ENCODE peak calls at places on chromosome 21, in ten cellular contexts. R, U, A, D, E, W, N, F, Q and T are unnamed samples.

GRCh38 chr21:43961382-43961909 is 50.7 kb upstream of the TRAPPC10 start:
- DNase-seq in Q (no peak), A (no peak), D (no peak), E (no peak), N (no peak), U (no peak), W (no peak), R (no peak), F (no peak), T (no peak)

GRCh38 chr21:31282095-31282709 is 61.9 kb downstream of the TIAM1 start:
- DNase-seq in U (peak), R (no peak), W (no peak), A (no peak), D (peak), Q (no peak), N (no peak), F (no peak), E (no peak), T (peak)

GRCh38 chr21:17270234-17270633 is 242.6 kb upstream of the CXADR start:
- DNase-seq in F (no peak), E (peak), R (no peak), Q (peak), N (no peak), U (peak), D (peak), A (no peak), W (no peak), T (peak)

GRCh38 chr21:8989261-8989882 is 1532.0 kb upstream of the TPTE start:
- DNase-seq in W (no peak), R (no peak), F (no peak), A (no peak), Q (no peak), N (peak), E (no peak), D (no peak), U (peak), T (no peak)

GRCh38 chr21:38930838-38931237 is 125.1 kb downstream of the ETS2 start:
- DNase-seq in F (no peak), E (no peak), R (no peak), A (no peak), U (no peak), N (no peak), Q (no peak), D (no peak), W (no peak), T (peak)

GRCh38 chr21:25635310-25635709 is 3.7 kb upstream of the JAM2 start:
- DNase-seq in U (no peak), F (no peak), A (no peak), Q (no peak), D (no peak), N (no peak), R (no peak), E (no peak), W (no peak), T (no peak)

GRCh38 chr21:16533692-16534407 is 804.1 kb downstream of the USP25 start:
- DNase-seq in U (no peak), Q (no peak), A (no peak), F (no peak), W (no peak), R (no peak), E (no peak), N (no peak), D (no peak), T (peak)

GRCh38 chr21:21179619-21180336 is 181.6 kb downstream of the NCAM2 start:
- DNase-seq in E (no peak), N (no peak), R (no peak), W (no peak), U (no peak), F (no peak), Q (no peak), A (no peak), D (no peak), T (no peak)

GRCh38 chr21:31908106-31909031 is 35.5 kb downstream of the HUNK start:
- DNase-seq in E (no peak), R (no peak), D (no peak), N (no peak), U (peak), A (no peak), W (no peak), Q (peak), F (no peak), T (no peak)

GRCh38 chr21:46253610-46254124 is 25.1 kb upstream of the LSS start:
- DNase-seq in D (no peak), E (peak), U (no peak), A (peak), N (no peak), W (no peak), F (no peak), Q (no peak), R (peak), T (peak)

GRCh38 chr21:46459356-46460112 is 843 bp downstream of the DIP2A start:
- DNase-seq in E (peak), W (no peak), F (no peak), U (peak), A (peak), Q (peak), D (peak), N (no peak), R (no peak), T (peak)

GRCh38 chr21:32807717-32808380 is 36.3 kb upstream of the PAXBP1 start:
- DNase-seq in N (no peak), D (no peak), E (no peak), F (no peak), U (peak), A (no peak), R (no peak), Q (no peak), W (no peak), T (peak)

GRCh38 chr21:33302055-33302454 is 22.7 kb upstream of the IFNAR1 start:
- DNase-seq in R (no peak), A (no peak), E (no peak), U (no peak), Q (no peak), N (no peak), W (no peak), D (no peak), F (no peak), T (no peak)

GRCh38 chr21:37357691-37358090 is 8.9 kb upstream of the DYRK1A start:
- DNase-seq in A (no peak), U (peak), W (no peak), D (no peak), E (no peak), F (no peak), N (no peak), R (no peak), Q (no peak), T (no peak)

GRCh38 chr21:44298301-44298700 is 1.6 kb upstream of the PFKL start:
- DNase-seq in A (peak), F (no peak), W (no peak), U (peak), Q (no peak), D (no peak), R (no peak), N (no peak), E (peak), T (no peak)

GRCh38 chr21:17045214-17045835 is 467.5 kb upstream of the CXADR start:
- DNase-seq in W (no peak), A (peak), R (no peak), U (peak), D (no peak), E (peak), N (no peak), Q (no peak), F (no peak), T (peak)

GRCh38 chr21:44556879-44557278 is 1.7 kb downstream of the KRTAP10-3 start:
- DNase-seq in W (no peak), E (no peak), A (peak), U (no peak), D (no peak), F (no peak), Q (no peak), R (no peak), N (peak), T (no peak)

GRCh38 chr21:45640888-45641479 is 2.5 kb upstream of the PCBP3 start:
- DNase-seq in Q (peak), E (peak), D (no peak), R (no peak), W (no peak), N (peak), U (peak), A (peak), F (no peak), T (peak)

GRCh38 chr21:36075171-36075570 is 5.3 kb downstream of the CBR1 start:
- DNase-seq in A (no peak), W (no peak), R (no peak), N (no peak), U (no peak), D (no peak), Q (no peak), E (no peak), F (no peak), T (no peak)

GRCh38 chr21:33109574-33110339 is 39.8 kb downstream of the OLIG1 start:
- DNase-seq in N (no peak), E (no peak), D (no peak), F (no peak), W (no peak), R (no peak), A (no peak), U (no peak), Q (no peak), T (no peak)

GRCh38 chr21:44929799-44930542 is 9.3 kb upstream of the ITGB2 start:
- DNase-seq in F (no peak), Q (no peak), E (peak), U (no peak), A (peak), R (no peak), D (peak), N (peak), W (no peak), T (no peak)

GRCh38 chr21:31476551-31477120 is 132.6 kb upstream of the TIAM1 start:
- DNase-seq in A (no peak), W (no peak), E (no peak), R (no peak), D (no peak), U (no peak), F (no peak), Q (no peak), N (no peak), T (no peak)

GRCh38 chr21:30209571-30209970 is 6.3 kb downstream of the CLDN8 start:
- DNase-seq in U (peak), N (no peak), R (no peak), Q (no peak), D (no peak), E (no peak), W (no peak), A (no peak), F (no peak), T (no peak)

GRCh38 chr21:44006017-44006624 is 6.0 kb upstream of the TRAPPC10 start:
- DNase-seq in U (peak), W (no peak), E (no peak), N (no peak), Q (no peak), R (no peak), D (no peak), F (no peak), A (no peak), T (peak)

GRCh38 chr21:46159841-46160562 is 4.6 kb upstream of the FTCD start:
- DNase-seq in W (no peak), R (no peak), Q (peak), A (peak), U (no peak), E (no peak), F (no peak), N (no peak), D (no peak), T (no peak)

GRCh38 chr21:38824124-38824822 is 18.5 kb downstream of the ETS2 start:
- DNase-seq in U (no peak), E (no peak), D (no peak), A (no peak), Q (no peak), F (no peak), R (no peak), N (no peak), W (no peak), T (peak)

GRCh38 chr21:29674343-29674742 is 265.5 kb downstream of the GRIK1 start:
- DNase-seq in D (no peak), A (no peak), F (no peak), W (no peak), Q (no peak), E (no peak), N (no peak), R (no peak), U (no peak), T (no peak)

GRCh38 chr21:36422279-36423098 is 37.3 kb downstream of the CHAF1B start:
- DNase-seq in U (peak), W (no peak), D (peak), E (peak), Q (no peak), R (no peak), A (peak), F (no peak), N (peak), T (peak)

GRCh38 chr21:33588485-33589335 is at the start of gene DONSON:
- DNase-seq in F (peak), D (peak), E (peak), W (peak), U (peak), Q (peak), N (peak), R (peak), A (peak), T (peak)

GRCh38 chr21:33360281-33360680 is 35.5 kb downstream of the IFNAR1 start:
- DNase-seq in U (peak), N (no peak), F (no peak), Q (no peak), E (no peak), A (no peak), D (no peak), R (no peak), W (no peak), T (peak)

GRCh38 chr21:39095681-39096080 is 87.6 kb downstream of the PSMG1 start:
- DNase-seq in E (no peak), F (no peak), R (no peak), Q (no peak), D (no peak), W (no peak), A (no peak), U (no peak), N (no peak), T (no peak)

GRCh38 chr21:38314534-38314933 is 57.7 kb downstream of the KCNJ15 start:
- DNase-seq in D (no peak), R (no peak), W (no peak), Q (no peak), U (no peak), E (no peak), N (no peak), F (no peak), A (no peak), T (no peak)

GRCh38 chr21:37550618-37551405 is 184.2 kb downstream of the DYRK1A start:
- DNase-seq in W (no peak), D (no peak), A (no peak), U (no peak), F (no peak), Q (peak), E (no peak), R (no peak), N (no peak), T (no peak)

GRCh38 chr21:38139380-38140168 is 117.2 kb upstream of the KCNJ15 start:
- DNase-seq in D (no peak), W (no peak), Q (no peak), R (no peak), F (no peak), E (no peak), A (no peak), U (peak), N (no peak), T (no peak)

GRCh38 chr21:41745971-41746743 is 20.7 kb downstream of the RIPK4 start:
- DNase-seq in F (no peak), U (no peak), Q (no peak), D (no peak), R (no peak), N (no peak), W (no peak), E (peak), A (no peak), T (no peak)
- TF ChIP-seq CTCF in F (no peak), U (peak), Q (no peak), D (no peak), R (no peak), N (no peak), W (no peak), E (peak), A (no peak), T (no peak)

GRCh38 chr21:41952568-41953248 is 1.1 kb downstream of the C2CD2 start:
- DNase-seq in D (no peak), E (no peak), Q (no peak), W (no peak), N (no peak), F (no peak), A (no peak), R (no peak), U (peak), T (peak)

GRCh38 chr21:41953249-41953830 is 478 bp downstream of the C2CD2 start:
- DNase-seq in Q (peak), U (peak), R (no peak), N (peak), A (no peak), W (no peak), D (peak), E (no peak), F (no peak), T (peak)

GRCh38 chr21:41955516-41955915 is 1.7 kb upstream of the C2CD2 start:
- DNase-seq in F (no peak), E (no peak), U (no peak), Q (no peak), R (no peak), W (no peak), N (no peak), A (peak), D (no peak), T (no peak)

GRCh38 chr21:41954654-41955499 is 1.1 kb upstream of the C2CD2 start:
- DNase-seq in A (peak), Q (no peak), W (no peak), F (no peak), E (no peak), R (no peak), N (no peak), D (no peak), U (no peak), T (peak)

DNA sequence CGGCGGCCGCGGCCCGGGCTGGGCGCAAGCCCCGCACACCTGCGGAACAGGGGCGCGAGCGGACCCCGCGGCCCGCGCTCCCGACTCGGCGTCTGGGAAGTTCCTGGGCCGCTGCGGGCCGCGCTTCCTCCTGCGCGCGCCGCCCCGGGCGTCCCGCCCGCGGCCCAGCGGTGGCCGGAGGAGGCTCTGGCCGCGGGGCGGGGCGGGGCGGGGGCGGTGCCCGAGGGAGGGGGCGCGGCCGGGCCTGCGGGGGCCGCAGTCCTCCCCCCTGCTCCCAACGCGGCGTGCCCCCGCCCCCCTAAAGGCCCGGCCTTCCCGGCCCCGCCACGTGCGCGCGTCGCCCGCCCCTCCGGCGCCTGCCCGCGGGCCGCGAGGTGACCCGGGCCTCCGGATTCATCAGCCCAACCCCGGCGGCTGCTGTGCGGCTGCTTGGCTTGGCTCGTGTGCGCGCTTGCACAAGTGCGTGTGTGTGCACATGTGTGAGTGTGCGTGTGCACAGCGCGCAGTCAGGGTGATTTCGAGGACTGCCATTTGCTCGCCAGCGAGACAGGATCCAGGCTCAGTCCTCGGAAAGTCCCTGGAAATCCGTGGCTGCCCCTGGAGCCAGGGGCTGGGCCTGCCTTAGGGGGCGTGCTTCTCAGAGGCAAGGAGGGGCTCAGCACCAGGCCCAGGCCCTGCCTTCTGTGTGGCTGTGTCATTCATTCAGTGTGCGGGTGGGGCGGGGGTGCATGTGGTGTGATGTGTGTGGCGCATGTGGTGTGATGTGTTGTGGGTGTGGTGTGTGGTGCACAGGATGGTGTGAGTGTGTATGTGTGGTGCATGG is at the start of gene C2CD2:
- DNase-seq in N (peak), W (no peak), A (peak), D (peak), F (no peak), E (no peak), Q (peak), U (peak), R (no peak), T (peak)
- TF ChIP-seq CTCF in N (no peak), W (no peak), A (no peak), D (no peak), F (peak), E (no peak), Q (no peak), U (peak), R (no peak), T (no peak)

GRCh38 chr21:41071410-41071809 is 96.5 kb upstream of the BACE2 start:
- DNase-seq in F (no peak), N (no peak), R (no peak), A (no peak), D (no peak), Q (no peak), E (peak), U (peak), W (no peak), T (no peak)
- TF ChIP-seq CTCF in F (no peak), N (peak), R (no peak), A (peak), D (no peak), Q (no peak), E (peak), U (peak), W (no peak), T (no peak)

DNA sequence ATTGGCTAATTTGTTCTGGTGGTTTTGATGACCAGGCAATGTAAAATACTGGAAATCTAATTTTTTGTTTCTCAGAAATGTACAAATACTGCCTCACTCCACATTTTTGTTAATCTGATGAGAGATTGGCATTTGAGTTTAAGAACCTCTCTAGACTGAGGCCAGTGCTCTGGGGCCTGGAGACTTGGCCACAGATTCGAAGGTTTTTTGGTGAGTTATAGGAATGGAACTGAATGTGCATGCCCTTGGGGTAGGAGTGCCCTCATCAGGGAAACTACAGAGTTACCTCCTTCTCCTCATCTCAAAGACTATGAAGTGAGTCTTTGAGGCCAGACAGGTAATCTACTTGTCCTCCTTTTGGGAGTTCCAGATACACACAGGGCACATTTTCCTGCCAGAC is 347.9 kb downstream of the LTN1 start:
- DNase-seq in U (peak), N (no peak), R (no peak), E (no peak), D (no peak), Q (no peak), W (no peak), A (no peak), F (no peak), T (peak)
- TF ChIP-seq CTCF in U (peak), N (no peak), R (no peak), E (no peak), D (no peak), Q (no peak), W (no peak), A (no peak), F (no peak), T (no peak)

GRCh38 chr21:34728479-34728878 is 59.7 kb downstream of the CLIC6 start:
- DNase-seq in D (no peak), W (no peak), F (no peak), Q (no peak), U (peak), A (no peak), E (no peak), R (no peak), N (no peak), T (no peak)

GRCh38 chr21:34724131-34724856 is 55.5 kb downstream of the CLIC6 start:
- DNase-seq in F (no peak), Q (no peak), D (no peak), A (no peak), W (no peak), R (no peak), U (no peak), E (no peak), N (no peak), T (no peak)

GRCh38 chr21:34726627-34727337 is 58.0 kb downstream of the CLIC6 start:
- DNase-seq in U (peak), Q (no peak), F (no peak), A (no peak), W (no peak), D (no peak), E (no peak), N (no peak), R (no peak), T (no peak)

GRCh38 chr21:34724857-34725195 is 56.0 kb downstream of the CLIC6 start:
- DNase-seq in D (no peak), Q (no peak), A (no peak), E (no peak), W (no peak), N (no peak), U (no peak), F (no peak), R (no peak), T (no peak)

GRCh38 chr21:34722684-34723300 is 54.0 kb downstream of the CLIC6 start:
- DNase-seq in W (no peak), U (peak), N (peak), Q (no peak), E (peak), F (no peak), D (no peak), R (peak), A (no peak), T (no peak)
- TF ChIP-seq CTCF in W (peak), U (peak), N (peak), Q (no peak), E (peak), F (peak), D (no peak), R (peak), A (peak), T (peak)

GRCh38 chr21:42009831-42010506 is at the start of gene ZBTB21:
- DNase-seq in A (peak), D (peak), N (peak), R (peak), F (peak), E (peak), W (peak), U (peak), Q (peak), T (peak)

GRCh38 chr21:42010507-42011493 is 640 bp upstream of the ZBTB21 start:
- DNase-seq in D (no peak), W (no peak), N (peak), R (no peak), F (no peak), U (peak), E (peak), Q (peak), A (peak), T (peak)

GRCh38 chr21:42006765-42007164 is 3.4 kb downstream of the ZBTB21 start:
- DNase-seq in A (peak), R (no peak), Q (no peak), F (no peak), N (no peak), E (no peak), W (no peak), U (no peak), D (no peak), T (no peak)

GRCh38 chr21:42007541-42007940 is 2.6 kb downstream of the ZBTB21 start:
- DNase-seq in D (no peak), W (no peak), U (no peak), Q (no peak), F (no peak), N (no peak), E (no peak), A (no peak), R (no peak), T (no peak)

GRCh38 chr21:42009018-42009830 is 936 bp downstream of the ZBTB21 start:
- DNase-seq in W (peak), N (peak), E (peak), F (no peak), Q (no peak), D (peak), U (peak), A (peak), R (peak), T (peak)
- TF ChIP-seq CTCF in W (peak), N (peak), E (peak), F (peak), Q (no peak), D (peak), U (no peak), A (peak), R (no peak), T (no peak)